ENCODE peak calls at places on chromosome 14, in four cellular contexts. N is HTR-8/SVneo; D is stimulated activated CD8-positive, alpha-beta memory T cell treated with anti-CD3 and anti-CD28 coated beads, Interleukin-15, amount 100 ng/mL, for 1 hour; G is KG1. E is an unnamed sample.

GRCh38 chr14:60981626-60982455 is 796 bp downstream of the SLC38A6 start:
- DNase-seq in G (no peak), N (peak), D (no peak), E (no peak)

GRCh38 chr14:92644601-92645515 is 103.6 kb downstream of the LGMN start:
- DNase-seq in N (no peak), D (no peak), G (no peak), E (no peak)

GRCh38 chr14:100653409-100653808 is 66.2 kb upstream of the BEGAIN start:
- DNase-seq in D (no peak), G (no peak), N (no peak), E (no peak)

GRCh38 chr14:79404874-79405273 is 806.4 kb downstream of the DIO2 start:
- DNase-seq in G (no peak), D (no peak), N (no peak), E (no peak)

GRCh38 chr14:98949031-98949430 is 323.0 kb downstream of the BCL11B start:
- DNase-seq in G (no peak), N (no peak), D (no peak), E (no peak)

GRCh38 chr14:85187521-85187920 is 342.4 kb upstream of the FLRT2 start:
- DNase-seq in D (no peak), G (no peak), N (no peak), E (no peak)

GRCh38 chr14:64641760-64642159 is 62.5 kb upstream of the PLEKHG3 start:
- DNase-seq in G (no peak), N (no peak), D (no peak), E (no peak)

GRCh38 chr14:60723218-60724079 is 702 bp downstream of the SIX4 start:
- DNase-seq in D (no peak), N (peak), G (peak), E (peak)

GRCh38 chr14:30443368-30444007 is 115.5 kb upstream of the G2E3 start:
- DNase-seq in N (peak), D (no peak), G (no peak), E (no peak)

GRCh38 chr14:32252030-32252670 is 49.1 kb upstream of the RNU6-8 start:
- DNase-seq in N (peak), G (peak), D (peak), E (peak)

GRCh38 chr14:56334458-56334857 is 216.2 kb downstream of the PELI2 start:
- DNase-seq in N (no peak), G (no peak), D (no peak), E (no peak)

GRCh38 chr14:30214456-30215090 is 286.9 kb upstream of the PRKD1 start:
- DNase-seq in G (peak), D (no peak), N (peak), E (no peak)

GRCh38 chr14:32450919-32451675 is 122.0 kb downstream of the AKAP6 start:
- DNase-seq in N (no peak), D (no peak), G (no peak), E (no peak)

GRCh38 chr14:79136437-79137430 is 966.6 kb downstream of the NRXN3 start:
- DNase-seq in D (no peak), G (no peak), N (no peak), E (no peak)

GRCh38 chr14:99330316-99331240 is 58.6 kb upstream of the BCL11B start:
- DNase-seq in G (no peak), D (no peak), N (no peak), E (no peak)

GRCh38 chr14:77377502-77377844 is 294 bp downstream of the SAMD15 start:
- DNase-seq in G (no peak), D (no peak), N (no peak), E (no peak)

GRCh38 chr14:94345344-94346072 is 22.4 kb upstream of the SERPINA6 start:
- DNase-seq in D (no peak), N (peak), G (no peak), E (peak)

GRCh38 chr14:99155173-99155777 is 116.7 kb downstream of the BCL11B start:
- DNase-seq in G (no peak), N (no peak), D (no peak), E (no peak)

GRCh38 chr14:93956514-93957332 is 19.6 kb downstream of the ASB2 start:
- DNase-seq in N (no peak), G (no peak), D (no peak), E (no peak)

GRCh38 chr14:92352158-92352985 is 29.4 kb downstream of the SLC24A4 start:
- DNase-seq in N (peak), G (no peak), D (no peak), E (no peak)

GRCh38 chr14:49942090-49942489 is 49.2 kb downstream of the ARF6 start:
- DNase-seq in D (no peak), N (no peak), G (no peak), E (no peak)

GRCh38 chr14:70140614-70141013 is 48.1 kb downstream of the SLC8A3 start:
- DNase-seq in G (no peak), N (no peak), D (no peak), E (no peak)

GRCh38 chr14:68962681-68963080 is 16.4 kb downstream of the ACTN1 start:
- DNase-seq in G (no peak), D (no peak), N (no peak), E (no peak)

GRCh38 chr14:101068293-101068957 is 164.9 kb upstream of the RTL1 start:
- DNase-seq in G (no peak), D (no peak), N (no peak), E (no peak)

GRCh38 chr14:103721334-103722120 is 5.9 kb downstream of the ZFYVE21 start:
- DNase-seq in N (no peak), G (no peak), D (no peak), E (no peak)

GRCh38 chr14:102320033-102320660 is 601 bp downstream of the ZNF839 start:
- DNase-seq in G (peak), D (no peak), N (no peak), E (peak)

GRCh38 chr14:23300687-23301223 is 1.9 kb downstream of the PPP1R3E start:
- DNase-seq in N (peak), D (no peak), G (no peak), E (no peak)

GRCh38 chr14:68786491-68787234 is 6.2 kb downstream of the ZFP36L1 start:
- DNase-seq in G (no peak), N (no peak), D (no peak), E (no peak)

E was measured in memory B cell.